ENCODE peak calls at places on chromosomes 6 and 20, in seven cellular contexts. One of them, this sample, is unnamed.

GRCh38 chr6:80530096-80530495 is 423.6 kb downstream of the BCKDHB start:
- DNase-seq in neural crest cell: no peak
- DNase-seq in activated T-helper 1 cell treated with anti-CD3 and anti-CD28 coated beads, Interleukin-12 subunit alpha, Interleukin-12 subunit beta, Interleukin-2, Interleukin-4 antibody, amounts not matched to agents 30 ng/mL and 10 ng/mL and 1 ng/mL, durations not matched to agents 14 hours and 24 hours and 36 hours: no peak
- DNase-seq in nephron progenitor cell: no peak
- DNase-seq in stimulated activated CD4-positive, alpha-beta T cell treated with anti-CD3 and anti-CD28 coated beads, Interleukin-15, amount 100 ng/mL, for 24 hours: no peak
- DNase-seq in tibial artery: no peak
- DNase-seq in WTC11: no peak
- DNase-seq in this sample: no peak

GRCh38 chr6:74735304-74735703 is 470.5 kb downstream of the COL12A1 start:
- DNase-seq in stimulated activated CD4-positive, alpha-beta T cell treated with anti-CD3 and anti-CD28 coated beads, Interleukin-15, amount 100 ng/mL, for 24 hours: no peak
- DNase-seq in tibial artery: no peak
- DNase-seq in nephron progenitor cell: no peak
- DNase-seq in neural crest cell: no peak
- DNase-seq in activated T-helper 1 cell treated with anti-CD3 and anti-CD28 coated beads, Interleukin-12 subunit alpha, Interleukin-12 subunit beta, Interleukin-2, Interleukin-4 antibody, amounts not matched to agents 30 ng/mL and 10 ng/mL and 1 ng/mL, durations not matched to agents 14 hours and 24 hours and 36 hours: no peak
- DNase-seq in WTC11: no peak
- DNase-seq in this sample: no peak

GRCh38 chr6:107532707-107533106 is 42.8 kb downstream of the SOBP start:
- DNase-seq in nephron progenitor cell: no peak
- DNase-seq in neural crest cell: no peak
- DNase-seq in WTC11: no peak
- DNase-seq in tibial artery: no peak
- DNase-seq in activated T-helper 1 cell treated with anti-CD3 and anti-CD28 coated beads, Interleukin-12 subunit alpha, Interleukin-12 subunit beta, Interleukin-2, Interleukin-4 antibody, amounts not matched to agents 30 ng/mL and 10 ng/mL and 1 ng/mL, durations not matched to agents 14 hours and 24 hours and 36 hours: no peak
- DNase-seq in stimulated activated CD4-positive, alpha-beta T cell treated with anti-CD3 and anti-CD28 coated beads, Interleukin-15, amount 100 ng/mL, for 24 hours: no peak
- DNase-seq in this sample: no peak

GRCh38 chr6:105886812-105887513 is 199.2 kb upstream of the PRDM1 start:
- DNase-seq in tibial artery: no peak
- DNase-seq in neural crest cell: no peak
- DNase-seq in nephron progenitor cell: no peak
- DNase-seq in WTC11: no peak
- DNase-seq in activated T-helper 1 cell treated with anti-CD3 and anti-CD28 coated beads, Interleukin-12 subunit alpha, Interleukin-12 subunit beta, Interleukin-2, Interleukin-4 antibody, amounts not matched to agents 30 ng/mL and 10 ng/mL and 1 ng/mL, durations not matched to agents 14 hours and 24 hours and 36 hours: no peak
- DNase-seq in stimulated activated CD4-positive, alpha-beta T cell treated with anti-CD3 and anti-CD28 coated beads, Interleukin-15, amount 100 ng/mL, for 24 hours: no peak
- DNase-seq in this sample: no peak

GRCh38 chr20:36808317-36809257 is 35.0 kb upstream of the DSN1 start:
- DNase-seq in tibial artery: no peak
- DNase-seq in activated T-helper 1 cell treated with anti-CD3 and anti-CD28 coated beads, Interleukin-12 subunit alpha, Interleukin-12 subunit beta, Interleukin-2, Interleukin-4 antibody, amounts not matched to agents 30 ng/mL and 10 ng/mL and 1 ng/mL, durations not matched to agents 14 hours and 24 hours and 36 hours: peak
- DNase-seq in stimulated activated CD4-positive, alpha-beta T cell treated with anti-CD3 and anti-CD28 coated beads, Interleukin-15, amount 100 ng/mL, for 24 hours: peak
- DNase-seq in neural crest cell: peak
- DNase-seq in WTC11: peak
- DNase-seq in nephron progenitor cell: peak
- DNase-seq in this sample: no peak

GRCh38 chr6:54014440-54014839 is 96.8 kb upstream of the MLIP start:
- DNase-seq in tibial artery: no peak
- DNase-seq in nephron progenitor cell: no peak
- DNase-seq in stimulated activated CD4-positive, alpha-beta T cell treated with anti-CD3 and anti-CD28 coated beads, Interleukin-15, amount 100 ng/mL, for 24 hours: no peak
- DNase-seq in neural crest cell: no peak
- DNase-seq in activated T-helper 1 cell treated with anti-CD3 and anti-CD28 coated beads, Interleukin-12 subunit alpha, Interleukin-12 subunit beta, Interleukin-2, Interleukin-4 antibody, amounts not matched to agents 30 ng/mL and 10 ng/mL and 1 ng/mL, durations not matched to agents 14 hours and 24 hours and 36 hours: no peak
- DNase-seq in WTC11: no peak
- DNase-seq in this sample: no peak

GRCh38 chr6:157273756-157274088 is 49.6 kb downstream of the TMEM242 start:
- DNase-seq in WTC11: peak
- DNase-seq in neural crest cell: peak
- DNase-seq in tibial artery: no peak
- DNase-seq in activated T-helper 1 cell treated with anti-CD3 and anti-CD28 coated beads, Interleukin-12 subunit alpha, Interleukin-12 subunit beta, Interleukin-2, Interleukin-4 antibody, amounts not matched to agents 30 ng/mL and 10 ng/mL and 1 ng/mL, durations not matched to agents 14 hours and 24 hours and 36 hours: peak
- DNase-seq in nephron progenitor cell: peak
- DNase-seq in stimulated activated CD4-positive, alpha-beta T cell treated with anti-CD3 and anti-CD28 coated beads, Interleukin-15, amount 100 ng/mL, for 24 hours: peak
- DNase-seq in this sample: peak

GRCh38 chr20:61026173-61026572 is 225.9 kb upstream of the CDH4 start:
- DNase-seq in activated T-helper 1 cell treated with anti-CD3 and anti-CD28 coated beads, Interleukin-12 subunit alpha, Interleukin-12 subunit beta, Interleukin-2, Interleukin-4 antibody, amounts not matched to agents 30 ng/mL and 10 ng/mL and 1 ng/mL, durations not matched to agents 14 hours and 24 hours and 36 hours: no peak
- DNase-seq in nephron progenitor cell: no peak
- DNase-seq in neural crest cell: no peak
- DNase-seq in WTC11: no peak
- DNase-seq in stimulated activated CD4-positive, alpha-beta T cell treated with anti-CD3 and anti-CD28 coated beads, Interleukin-15, amount 100 ng/mL, for 24 hours: no peak
- DNase-seq in tibial artery: no peak
- DNase-seq in this sample: no peak

GRCh38 chr20:62888406-62888805 is 26.8 kb upstream of the TCFL5 start:
- DNase-seq in neural crest cell: no peak
- DNase-seq in activated T-helper 1 cell treated with anti-CD3 and anti-CD28 coated beads, Interleukin-12 subunit alpha, Interleukin-12 subunit beta, Interleukin-2, Interleukin-4 antibody, amounts not matched to agents 30 ng/mL and 10 ng/mL and 1 ng/mL, durations not matched to agents 14 hours and 24 hours and 36 hours: no peak
- DNase-seq in stimulated activated CD4-positive, alpha-beta T cell treated with anti-CD3 and anti-CD28 coated beads, Interleukin-15, amount 100 ng/mL, for 24 hours: no peak
- DNase-seq in tibial artery: no peak
- DNase-seq in nephron progenitor cell: no peak
- DNase-seq in WTC11: no peak
- DNase-seq in this sample: no peak

GRCh38 chr20:9214676-9215075 is 145.8 kb downstream of the PLCB4 start:
- DNase-seq in tibial artery: no peak
- DNase-seq in activated T-helper 1 cell treated with anti-CD3 and anti-CD28 coated beads, Interleukin-12 subunit alpha, Interleukin-12 subunit beta, Interleukin-2, Interleukin-4 antibody, amounts not matched to agents 30 ng/mL and 10 ng/mL and 1 ng/mL, durations not matched to agents 14 hours and 24 hours and 36 hours: no peak
- DNase-seq in neural crest cell: no peak
- DNase-seq in nephron progenitor cell: no peak
- DNase-seq in stimulated activated CD4-positive, alpha-beta T cell treated with anti-CD3 and anti-CD28 coated beads, Interleukin-15, amount 100 ng/mL, for 24 hours: no peak
- DNase-seq in WTC11: no peak
- DNase-seq in this sample: no peak

GRCh38 chr6:110544472-110544871 is 68.1 kb upstream of the SLC22A16 start:
- DNase-seq in WTC11: no peak
- DNase-seq in nephron progenitor cell: no peak
- DNase-seq in activated T-helper 1 cell treated with anti-CD3 and anti-CD28 coated beads, Interleukin-12 subunit alpha, Interleukin-12 subunit beta, Interleukin-2, Interleukin-4 antibody, amounts not matched to agents 30 ng/mL and 10 ng/mL and 1 ng/mL, durations not matched to agents 14 hours and 24 hours and 36 hours: no peak
- DNase-seq in stimulated activated CD4-positive, alpha-beta T cell treated with anti-CD3 and anti-CD28 coated beads, Interleukin-15, amount 100 ng/mL, for 24 hours: no peak
- DNase-seq in neural crest cell: no peak
- DNase-seq in tibial artery: no peak
- DNase-seq in this sample: no peak

GRCh38 chr6:166444446-166444845 is 61.7 kb upstream of the MPC1 start:
- DNase-seq in tibial artery: no peak
- DNase-seq in WTC11: no peak
- DNase-seq in nephron progenitor cell: no peak
- DNase-seq in neural crest cell: no peak
- DNase-seq in stimulated activated CD4-positive, alpha-beta T cell treated with anti-CD3 and anti-CD28 coated beads, Interleukin-15, amount 100 ng/mL, for 24 hours: no peak
- DNase-seq in activated T-helper 1 cell treated with anti-CD3 and anti-CD28 coated beads, Interleukin-12 subunit alpha, Interleukin-12 subunit beta, Interleukin-2, Interleukin-4 antibody, amounts not matched to agents 30 ng/mL and 10 ng/mL and 1 ng/mL, durations not matched to agents 14 hours and 24 hours and 36 hours: no peak
- DNase-seq in this sample: no peak

GRCh38 chr6:155244434-155244833 is 19.4 kb upstream of the CLDN20 start:
- DNase-seq in activated T-helper 1 cell treated with anti-CD3 and anti-CD28 coated beads, Interleukin-12 subunit alpha, Interleukin-12 subunit beta, Interleukin-2, Interleukin-4 antibody, amounts not matched to agents 30 ng/mL and 10 ng/mL and 1 ng/mL, durations not matched to agents 14 hours and 24 hours and 36 hours: no peak
- DNase-seq in neural crest cell: no peak
- DNase-seq in nephron progenitor cell: no peak
- DNase-seq in tibial artery: no peak
- DNase-seq in stimulated activated CD4-positive, alpha-beta T cell treated with anti-CD3 and anti-CD28 coated beads, Interleukin-15, amount 100 ng/mL, for 24 hours: no peak
- DNase-seq in WTC11: no peak
- DNase-seq in this sample: no peak

GRCh38 chr6:13766201-13766634 is 48.1 kb downstream of the MCUR1 start:
- DNase-seq in nephron progenitor cell: no peak
- DNase-seq in WTC11: no peak
- DNase-seq in neural crest cell: no peak
- DNase-seq in activated T-helper 1 cell treated with anti-CD3 and anti-CD28 coated beads, Interleukin-12 subunit alpha, Interleukin-12 subunit beta, Interleukin-2, Interleukin-4 antibody, amounts not matched to agents 30 ng/mL and 10 ng/mL and 1 ng/mL, durations not matched to agents 14 hours and 24 hours and 36 hours: no peak
- DNase-seq in stimulated activated CD4-positive, alpha-beta T cell treated with anti-CD3 and anti-CD28 coated beads, Interleukin-15, amount 100 ng/mL, for 24 hours: no peak
- DNase-seq in tibial artery: no peak
- DNase-seq in this sample: no peak

GRCh38 chr6:84019171-84019570 is 14.4 kb upstream of the MRAP2 start:
- DNase-seq in activated T-helper 1 cell treated with anti-CD3 and anti-CD28 coated beads, Interleukin-12 subunit alpha, Interleukin-12 subunit beta, Interleukin-2, Interleukin-4 antibody, amounts not matched to agents 30 ng/mL and 10 ng/mL and 1 ng/mL, durations not matched to agents 14 hours and 24 hours and 36 hours: no peak
- DNase-seq in neural crest cell: no peak
- DNase-seq in stimulated activated CD4-positive, alpha-beta T cell treated with anti-CD3 and anti-CD28 coated beads, Interleukin-15, amount 100 ng/mL, for 24 hours: no peak
- DNase-seq in WTC11: no peak
- DNase-seq in nephron progenitor cell: no peak
- DNase-seq in tibial artery: no peak
- DNase-seq in this sample: peak

GRCh38 chr6:132382630-132383175 is 18.6 kb downstream of the MOXD1 start:
- DNase-seq in tibial artery: no peak
- DNase-seq in WTC11: no peak
- DNase-seq in stimulated activated CD4-positive, alpha-beta T cell treated with anti-CD3 and anti-CD28 coated beads, Interleukin-15, amount 100 ng/mL, for 24 hours: no peak
- DNase-seq in activated T-helper 1 cell treated with anti-CD3 and anti-CD28 coated beads, Interleukin-12 subunit alpha, Interleukin-12 subunit beta, Interleukin-2, Interleukin-4 antibody, amounts not matched to agents 30 ng/mL and 10 ng/mL and 1 ng/mL, durations not matched to agents 14 hours and 24 hours and 36 hours: no peak
- DNase-seq in neural crest cell: no peak
- DNase-seq in nephron progenitor cell: no peak
- DNase-seq in this sample: no peak

GRCh38 chr20:44448753-44449546 is 26.7 kb upstream of the TTPAL start:
- DNase-seq in neural crest cell: peak
- DNase-seq in tibial artery: no peak
- DNase-seq in WTC11: peak
- DNase-seq in nephron progenitor cell: peak
- DNase-seq in stimulated activated CD4-positive, alpha-beta T cell treated with anti-CD3 and anti-CD28 coated beads, Interleukin-15, amount 100 ng/mL, for 24 hours: peak
- DNase-seq in activated T-helper 1 cell treated with anti-CD3 and anti-CD28 coated beads, Interleukin-12 subunit alpha, Interleukin-12 subunit beta, Interleukin-2, Interleukin-4 antibody, amounts not matched to agents 30 ng/mL and 10 ng/mL and 1 ng/mL, durations not matched to agents 14 hours and 24 hours and 36 hours: no peak
- DNase-seq in this sample: no peak

GRCh38 chr6:22147983-22148797 is 148.6 kb downstream of the PRL start:
- DNase-seq in neural crest cell: no peak
- DNase-seq in nephron progenitor cell: peak
- DNase-seq in tibial artery: no peak
- DNase-seq in activated T-helper 1 cell treated with anti-CD3 and anti-CD28 coated beads, Interleukin-12 subunit alpha, Interleukin-12 subunit beta, Interleukin-2, Interleukin-4 antibody, amounts not matched to agents 30 ng/mL and 10 ng/mL and 1 ng/mL, durations not matched to agents 14 hours and 24 hours and 36 hours: no peak
- DNase-seq in stimulated activated CD4-positive, alpha-beta T cell treated with anti-CD3 and anti-CD28 coated beads, Interleukin-15, amount 100 ng/mL, for 24 hours: no peak
- DNase-seq in WTC11: no peak
- DNase-seq in this sample: peak

GRCh38 chr20:62120990-62121775 is 1.1 kb upstream of the LSM14B start:
- DNase-seq in nephron progenitor cell: no peak
- DNase-seq in stimulated activated CD4-positive, alpha-beta T cell treated with anti-CD3 and anti-CD28 coated beads, Interleukin-15, amount 100 ng/mL, for 24 hours: no peak
- DNase-seq in tibial artery: no peak
- DNase-seq in neural crest cell: no peak
- DNase-seq in activated T-helper 1 cell treated with anti-CD3 and anti-CD28 coated beads, Interleukin-12 subunit alpha, Interleukin-12 subunit beta, Interleukin-2, Interleukin-4 antibody, amounts not matched to agents 30 ng/mL and 10 ng/mL and 1 ng/mL, durations not matched to agents 14 hours and 24 hours and 36 hours: no peak
- DNase-seq in WTC11: no peak
- DNase-seq in this sample: no peak

GRCh38 chr6:17015551-17016381 is 86.1 kb upstream of the STMND1 start:
- DNase-seq in tibial artery: peak
- DNase-seq in WTC11: peak
- DNase-seq in activated T-helper 1 cell treated with anti-CD3 and anti-CD28 coated beads, Interleukin-12 subunit alpha, Interleukin-12 subunit beta, Interleukin-2, Interleukin-4 antibody, amounts not matched to agents 30 ng/mL and 10 ng/mL and 1 ng/mL, durations not matched to agents 14 hours and 24 hours and 36 hours: no peak
- DNase-seq in neural crest cell: no peak
- DNase-seq in nephron progenitor cell: no peak
- DNase-seq in stimulated activated CD4-positive, alpha-beta T cell treated with anti-CD3 and anti-CD28 coated beads, Interleukin-15, amount 100 ng/mL, for 24 hours: peak
- DNase-seq in this sample: peak

GRCh38 chr6:138572885-138573284 is 73.6 kb upstream of the NHSL1 start:
- DNase-seq in stimulated activated CD4-positive, alpha-beta T cell treated with anti-CD3 and anti-CD28 coated beads, Interleukin-15, amount 100 ng/mL, for 24 hours: no peak
- DNase-seq in neural crest cell: no peak
- DNase-seq in activated T-helper 1 cell treated with anti-CD3 and anti-CD28 coated beads, Interleukin-12 subunit alpha, Interleukin-12 subunit beta, Interleukin-2, Interleukin-4 antibody, amounts not matched to agents 30 ng/mL and 10 ng/mL and 1 ng/mL, durations not matched to agents 14 hours and 24 hours and 36 hours: no peak
- DNase-seq in nephron progenitor cell: no peak
- DNase-seq in tibial artery: no peak
- DNase-seq in WTC11: no peak
- DNase-seq in this sample: peak

GRCh38 chr20:33005132-33005566 is 916 bp upstream of the SUN5 start:
- DNase-seq in neural crest cell: peak
- DNase-seq in WTC11: no peak
- DNase-seq in stimulated activated CD4-positive, alpha-beta T cell treated with anti-CD3 and anti-CD28 coated beads, Interleukin-15, amount 100 ng/mL, for 24 hours: peak
- DNase-seq in tibial artery: no peak
- DNase-seq in nephron progenitor cell: no peak
- DNase-seq in activated T-helper 1 cell treated with anti-CD3 and anti-CD28 coated beads, Interleukin-12 subunit alpha, Interleukin-12 subunit beta, Interleukin-2, Interleukin-4 antibody, amounts not matched to agents 30 ng/mL and 10 ng/mL and 1 ng/mL, durations not matched to agents 14 hours and 24 hours and 36 hours: peak
- DNase-seq in this sample: no peak

GRCh38 chr6:16676978-16677377 is 84.3 kb downstream of the ATXN1 start:
- DNase-seq in stimulated activated CD4-positive, alpha-beta T cell treated with anti-CD3 and anti-CD28 coated beads, Interleukin-15, amount 100 ng/mL, for 24 hours: no peak
- DNase-seq in neural crest cell: no peak
- DNase-seq in tibial artery: no peak
- DNase-seq in WTC11: no peak
- DNase-seq in nephron progenitor cell: no peak
- DNase-seq in activated T-helper 1 cell treated with anti-CD3 and anti-CD28 coated beads, Interleukin-12 subunit alpha, Interleukin-12 subunit beta, Interleukin-2, Interleukin-4 antibody, amounts not matched to agents 30 ng/mL and 10 ng/mL and 1 ng/mL, durations not matched to agents 14 hours and 24 hours and 36 hours: no peak
- DNase-seq in this sample: no peak

GRCh38 chr20:11060423-11061205 is 386.8 kb upstream of the JAG1 start:
- DNase-seq in WTC11: no peak
- DNase-seq in activated T-helper 1 cell treated with anti-CD3 and anti-CD28 coated beads, Interleukin-12 subunit alpha, Interleukin-12 subunit beta, Interleukin-2, Interleukin-4 antibody, amounts not matched to agents 30 ng/mL and 10 ng/mL and 1 ng/mL, durations not matched to agents 14 hours and 24 hours and 36 hours: no peak
- DNase-seq in neural crest cell: no peak
- DNase-seq in nephron progenitor cell: no peak
- DNase-seq in stimulated activated CD4-positive, alpha-beta T cell treated with anti-CD3 and anti-CD28 coated beads, Interleukin-15, amount 100 ng/mL, for 24 hours: no peak
- DNase-seq in tibial artery: no peak
- DNase-seq in this sample: no peak

GRCh38 chr6:168546730-168547129 is 105.7 kb downstream of the SMOC2 start:
- DNase-seq in stimulated activated CD4-positive, alpha-beta T cell treated with anti-CD3 and anti-CD28 coated beads, Interleukin-15, amount 100 ng/mL, for 24 hours: no peak
- DNase-seq in neural crest cell: no peak
- DNase-seq in activated T-helper 1 cell treated with anti-CD3 and anti-CD28 coated beads, Interleukin-12 subunit alpha, Interleukin-12 subunit beta, Interleukin-2, Interleukin-4 antibody, amounts not matched to agents 30 ng/mL and 10 ng/mL and 1 ng/mL, durations not matched to agents 14 hours and 24 hours and 36 hours: no peak
- DNase-seq in nephron progenitor cell: no peak
- DNase-seq in tibial artery: no peak
- DNase-seq in WTC11: no peak
- DNase-seq in this sample: no peak

GRCh38 chr6:127496471-127496870 is 22.7 kb downstream of the MTCL3 start:
- DNase-seq in stimulated activated CD4-positive, alpha-beta T cell treated with anti-CD3 and anti-CD28 coated beads, Interleukin-15, amount 100 ng/mL, for 24 hours: no peak
- DNase-seq in nephron progenitor cell: no peak
- DNase-seq in tibial artery: no peak
- DNase-seq in activated T-helper 1 cell treated with anti-CD3 and anti-CD28 coated beads, Interleukin-12 subunit alpha, Interleukin-12 subunit beta, Interleukin-2, Interleukin-4 antibody, amounts not matched to agents 30 ng/mL and 10 ng/mL and 1 ng/mL, durations not matched to agents 14 hours and 24 hours and 36 hours: no peak
- DNase-seq in neural crest cell: no peak
- DNase-seq in WTC11: no peak
- DNase-seq in this sample: no peak

GRCh38 chr6:149385998-149386646 is 13.9 kb upstream of the SUMO4 start:
- DNase-seq in nephron progenitor cell: no peak
- DNase-seq in tibial artery: no peak
- DNase-seq in neural crest cell: no peak
- DNase-seq in activated T-helper 1 cell treated with anti-CD3 and anti-CD28 coated beads, Interleukin-12 subunit alpha, Interleukin-12 subunit beta, Interleukin-2, Interleukin-4 antibody, amounts not matched to agents 30 ng/mL and 10 ng/mL and 1 ng/mL, durations not matched to agents 14 hours and 24 hours and 36 hours: no peak
- DNase-seq in stimulated activated CD4-positive, alpha-beta T cell treated with anti-CD3 and anti-CD28 coated beads, Interleukin-15, amount 100 ng/mL, for 24 hours: no peak
- DNase-seq in WTC11: no peak
- DNase-seq in this sample: no peak

GRCh38 chr20:6637160-6637579 is 130.3 kb upstream of the BMP2 start:
- DNase-seq in WTC11: no peak
- DNase-seq in neural crest cell: no peak
- DNase-seq in activated T-helper 1 cell treated with anti-CD3 and anti-CD28 coated beads, Interleukin-12 subunit alpha, Interleukin-12 subunit beta, Interleukin-2, Interleukin-4 antibody, amounts not matched to agents 30 ng/mL and 10 ng/mL and 1 ng/mL, durations not matched to agents 14 hours and 24 hours and 36 hours: no peak
- DNase-seq in stimulated activated CD4-positive, alpha-beta T cell treated with anti-CD3 and anti-CD28 coated beads, Interleukin-15, amount 100 ng/mL, for 24 hours: no peak
- DNase-seq in nephron progenitor cell: no peak
- DNase-seq in tibial artery: no peak
- DNase-seq in this sample: no peak

GRCh38 chr6:16336056-16336810 is 97.8 kb downstream of the GMPR start:
- DNase-seq in WTC11: no peak
- DNase-seq in activated T-helper 1 cell treated with anti-CD3 and anti-CD28 coated beads, Interleukin-12 subunit alpha, Interleukin-12 subunit beta, Interleukin-2, Interleukin-4 antibody, amounts not matched to agents 30 ng/mL and 10 ng/mL and 1 ng/mL, durations not matched to agents 14 hours and 24 hours and 36 hours: no peak
- DNase-seq in neural crest cell: no peak
- DNase-seq in stimulated activated CD4-positive, alpha-beta T cell treated with anti-CD3 and anti-CD28 coated beads, Interleukin-15, amount 100 ng/mL, for 24 hours: no peak
- DNase-seq in tibial artery: no peak
- DNase-seq in nephron progenitor cell: no peak
- DNase-seq in this sample: no peak

GRCh38 chr6:149897015-149897697 is 757 bp downstream of the RAET1E start:
- DNase-seq in stimulated activated CD4-positive, alpha-beta T cell treated with anti-CD3 and anti-CD28 coated beads, Interleukin-15, amount 100 ng/mL, for 24 hours: no peak
- DNase-seq in tibial artery: peak
- DNase-seq in neural crest cell: no peak
- DNase-seq in activated T-helper 1 cell treated with anti-CD3 and anti-CD28 coated beads, Interleukin-12 subunit alpha, Interleukin-12 subunit beta, Interleukin-2, Interleukin-4 antibody, amounts not matched to agents 30 ng/mL and 10 ng/mL and 1 ng/mL, durations not matched to agents 14 hours and 24 hours and 36 hours: no peak
- DNase-seq in WTC11: no peak
- DNase-seq in nephron progenitor cell: no peak
- DNase-seq in this sample: no peak

GRCh38 chr20:10217517-10218410 is 866 bp upstream of the SNAP25 start:
- DNase-seq in activated T-helper 1 cell treated with anti-CD3 and anti-CD28 coated beads, Interleukin-12 subunit alpha, Interleukin-12 subunit beta, Interleukin-2, Interleukin-4 antibody, amounts not matched to agents 30 ng/mL and 10 ng/mL and 1 ng/mL, durations not matched to agents 14 hours and 24 hours and 36 hours: peak
- DNase-seq in neural crest cell: peak
- DNase-seq in stimulated activated CD4-positive, alpha-beta T cell treated with anti-CD3 and anti-CD28 coated beads, Interleukin-15, amount 100 ng/mL, for 24 hours: peak
- DNase-seq in nephron progenitor cell: peak
- DNase-seq in tibial artery: peak
- DNase-seq in WTC11: peak
- DNase-seq in this sample: peak